ENCODE peak calls at places on chromosomes 12 and 14, in nine cellular contexts. W is cardiac muscle cell; U is astrocyte of the cerebellum; T is T-cell; L is stimulated activated CD4-positive, alpha-beta T cell treated with anti-CD3 and anti-CD28 coated beads, Interleukin-2, amount 100 ng/mL, for 48 hours; D is fibroblast of the aortic adventitia; K is tibial nerve; E is mucosa of gallbladder; M is iPS-NIHi11. O is an unnamed sample.

GRCh38 chr12:62006076-62006732 is 254.0 kb upstream of the USP15 start:
- DNase-seq in W (peak), M (peak), U (peak), D (peak), T (no peak), E (peak), K (no peak), L (no peak), O (no peak)

GRCh38 chr12:93230311-93230689 is 147.4 kb upstream of the NUDT4 start:
- DNase-seq in D (peak), K (no peak), T (no peak), L (no peak), E (no peak), W (peak), U (no peak), M (no peak), O (no peak)

GRCh38 chr14:54737132-54737711 is 165.4 kb downstream of the GCH1 start:
- DNase-seq in T (no peak), W (peak), D (peak), U (peak), K (no peak), E (no peak), M (peak), L (no peak), O (no peak)

GRCh38 chr12:55955800-55956508 is 9.9 kb downstream of the PMEL start:
- DNase-seq in L (no peak), M (peak), E (peak), D (peak), T (no peak), W (peak), U (no peak), K (no peak), O (no peak)

GRCh38 chr12:71476513-71476912 is 36.9 kb downstream of the LGR5 start:
- DNase-seq in K (no peak), L (no peak), D (peak), W (peak), E (no peak), M (no peak), T (no peak), U (peak), O (no peak)

GRCh38 chr12:130514149-130514551 is 176.5 kb downstream of the PIWIL1 start:
- DNase-seq in U (no peak), K (no peak), L (no peak), D (no peak), T (no peak), E (no peak), W (no peak), M (peak), O (no peak)

GRCh38 chr14:106134901-106135300 is 608.5 kb downstream of the TMEM121 start:
- DNase-seq in U (no peak), E (no peak), W (no peak), L (no peak), K (no peak), D (no peak), M (no peak), T (no peak), O (no peak)

GRCh38 chr12:40216516-40217288 is 8.1 kb upstream of the LRRK2 start:
- DNase-seq in T (no peak), W (no peak), U (no peak), E (no peak), D (no peak), K (no peak), M (no peak), L (no peak), O (no peak)

GRCh38 chr12:121711925-121712461 is 559 bp upstream of the TMEM120B start:
- DNase-seq in W (peak), L (no peak), M (peak), U (no peak), E (peak), K (no peak), D (peak), T (no peak), O (no peak)

GRCh38 chr12:16076553-16076952 is 165.4 kb downstream of the DERA start:
- DNase-seq in D (peak), M (peak), U (no peak), W (peak), E (peak), K (no peak), L (no peak), T (no peak), O (no peak)

GRCh38 chr12:71477609-71478008 is 38.0 kb downstream of the LGR5 start:
- DNase-seq in K (no peak), W (no peak), D (no peak), L (no peak), M (no peak), E (no peak), T (no peak), U (no peak), O (no peak)

GRCh38 chr12:89225401-89225800 is 126.9 kb downstream of the DUSP6 start:
- DNase-seq in U (no peak), T (peak), K (no peak), E (peak), M (peak), L (peak), W (no peak), D (peak), O (peak)

GRCh38 chr12:113227686-113228391 is 6.6 kb downstream of the TPCN1 start:
- DNase-seq in U (no peak), D (no peak), W (no peak), E (no peak), L (no peak), K (no peak), T (no peak), M (no peak), O (no peak)

GRCh38 chr12:46497739-46498138 is 125.2 kb upstream of the SLC38A2 start:
- DNase-seq in D (no peak), E (no peak), U (no peak), K (no peak), L (no peak), M (no peak), W (no peak), T (no peak), O (no peak)

GRCh38 chr12:5244513-5244972 is 187.4 kb upstream of the NTF3 start:
- DNase-seq in T (no peak), M (no peak), L (no peak), E (no peak), W (no peak), K (no peak), D (no peak), U (no peak), O (no peak)

GRCh38 chr12:124169577-124169976 is 125.3 kb upstream of the RFLNA start:
- DNase-seq in U (no peak), E (no peak), M (no peak), D (no peak), T (no peak), K (no peak), L (no peak), W (no peak), O (no peak)

GRCh38 chr12:90015228-90015627 is 306.6 kb upstream of the ATP2B1 start:
- DNase-seq in U (no peak), D (peak), E (no peak), M (no peak), L (no peak), W (peak), K (no peak), T (no peak), O (no peak)

GRCh38 chr12:49413796-49414195 is 46.5 kb downstream of the SPATS2 start:
- DNase-seq in L (no peak), M (no peak), K (no peak), D (peak), T (no peak), U (no peak), E (no peak), W (peak), O (no peak)

GRCh38 chr12:54926246-54926645 is 58.3 kb downstream of the TESPA1 start:
- DNase-seq in L (no peak), E (no peak), W (no peak), T (no peak), D (no peak), K (no peak), M (no peak), U (no peak), O (no peak)

GRCh38 chr14:100586153-100586519 is 1.1 kb downstream of the BEGAIN start:
- DNase-seq in E (no peak), D (no peak), W (no peak), U (no peak), K (no peak), T (no peak), M (no peak), L (no peak), O (no peak)

GRCh38 chr12:3200032-3200617 is 122.9 kb downstream of the TSPAN9 start:
- DNase-seq in K (no peak), T (no peak), L (no peak), W (peak), E (no peak), M (peak), U (no peak), D (peak), O (no peak)

GRCh38 chr12:62862259-62862881 is 72.6 kb downstream of the PPM1H start:
- DNase-seq in W (peak), U (no peak), K (no peak), M (no peak), L (no peak), T (no peak), D (peak), E (no peak), O (no peak)

GRCh38 chr12:76375470-76375869 is 27.3 kb upstream of the BBS10 start:
- DNase-seq in T (no peak), U (no peak), D (no peak), W (no peak), M (no peak), L (no peak), E (no peak), K (no peak), O (no peak)

GRCh38 chr12:42679402-42679801 is 89.9 kb upstream of the PRICKLE1 start:
- DNase-seq in E (no peak), D (peak), W (no peak), L (no peak), M (no peak), T (no peak), U (no peak), K (no peak), O (no peak)

GRCh38 chr12:69149262-69149661 is 90.1 kb upstream of the CPSF6 start:
- DNase-seq in L (no peak), T (no peak), E (no peak), D (no peak), U (no peak), W (no peak), M (no peak), K (no peak), O (no peak)

GRCh38 chr12:96493101-96493500 is 3.7 kb downstream of the CFAP54 start:
- DNase-seq in W (peak), L (no peak), D (no peak), M (no peak), T (no peak), E (no peak), K (no peak), U (no peak), O (no peak)

GRCh38 chr12:47935196-47935595 is 28.2 kb upstream of the TMEM106C start:
- DNase-seq in K (no peak), W (peak), M (no peak), D (peak), E (peak), L (no peak), U (peak), T (no peak), O (no peak)

GRCh38 chr14:81435578-81436295 is 35.6 kb upstream of the STON2 start:
- DNase-seq in T (no peak), W (peak), U (no peak), E (peak), M (peak), K (no peak), D (peak), L (no peak), O (peak)

GRCh38 chr14:37320106-37320505 is 122.4 kb downstream of the MIPOL1 start:
- DNase-seq in D (peak), T (no peak), M (no peak), W (no peak), U (no peak), E (no peak), K (no peak), L (no peak), O (no peak)

GRCh38 chr14:64671591-64671990 is 32.6 kb upstream of the PLEKHG3 start:
- DNase-seq in M (peak), K (no peak), T (no peak), U (peak), L (no peak), W (peak), E (no peak), D (peak), O (no peak)

GRCh38 chr12:12172106-12172511 is 94.7 kb downstream of the LRP6 start:
- DNase-seq in E (no peak), U (peak), T (no peak), K (no peak), W (peak), M (no peak), L (peak), D (peak), O (no peak)

GRCh38 chr12:25740617-25741016 is 187.5 kb upstream of the LMNTD1 start:
- DNase-seq in M (no peak), E (no peak), K (no peak), T (no peak), D (no peak), L (no peak), U (no peak), W (no peak), O (no peak)